ENCODE peak calls at places on chromosomes 3 and 15, in ten cellular contexts. One of them, this sample, is unnamed. For H3K9me3, the result is how much of the 10 kb centered on the place peaks cover.

GRCh38 chr15:71444032-71444810 is 328.9 kb downstream of the THSD4 start:
- DNase-seq in adipocyte: no peak
- DNase-seq in mesenchymal stem cell: no peak
- DNase-seq in H9: no peak
- DNase-seq in CD8-positive, alpha-beta memory T cell: no peak
- DNase-seq in endodermal cell: no peak
- DNase-seq in AG04450: no peak
- DNase-seq in iPS DF 6.9: no peak
- DNase-seq in IMR-90: no peak
- DNase-seq in cardiac muscle cell: no peak
- DNase-seq in this sample: no peak

GRCh38 chr3:115931581-115931980 is 308.3 kb downstream of the GAP43 start:
- DNase-seq in CD8-positive, alpha-beta memory T cell: no peak
- DNase-seq in mesenchymal stem cell: no peak
- DNase-seq in iPS DF 6.9: no peak
- DNase-seq in cardiac muscle cell: no peak
- DNase-seq in endodermal cell: no peak
- DNase-seq in AG04450: no peak
- DNase-seq in H9: no peak
- DNase-seq in adipocyte: no peak
- DNase-seq in IMR-90: peak
- DNase-seq in this sample: no peak

GRCh38 chr3:134029734-134030381 is at the start of gene SLCO2A1:
- DNase-seq in cardiac muscle cell: peak
- DNase-seq in H9: peak
- DNase-seq in adipocyte: peak
- DNase-seq in iPS DF 6.9: no peak
- DNase-seq in endodermal cell: peak
- DNase-seq in IMR-90: peak
- DNase-seq in CD8-positive, alpha-beta memory T cell: no peak
- DNase-seq in mesenchymal stem cell: peak
- DNase-seq in AG04450: no peak
- DNase-seq in this sample: peak

GRCh38 chr15:51600114-51600513 is 22.5 kb downstream of the DMXL2 start:
- DNase-seq in H9: no peak
- DNase-seq in IMR-90: peak
- DNase-seq in mesenchymal stem cell: no peak
- DNase-seq in CD8-positive, alpha-beta memory T cell: no peak
- DNase-seq in cardiac muscle cell: no peak
- DNase-seq in endodermal cell: no peak
- DNase-seq in iPS DF 6.9: no peak
- DNase-seq in adipocyte: no peak
- DNase-seq in AG04450: no peak
- DNase-seq in this sample: no peak

GRCh38 chr3:45778761-45779201 is 17.6 kb downstream of the SLC6A20 start:
- DNase-seq in endodermal cell: peak
- DNase-seq in CD8-positive, alpha-beta memory T cell: no peak
- DNase-seq in adipocyte: no peak
- DNase-seq in mesenchymal stem cell: no peak
- DNase-seq in cardiac muscle cell: no peak
- DNase-seq in iPS DF 6.9: no peak
- DNase-seq in IMR-90: no peak
- DNase-seq in AG04450: no peak
- DNase-seq in H9: peak
- DNase-seq in this sample: no peak

GRCh38 chr15:29633971-29634370 is 188.3 kb downstream of the TJP1 start:
- DNase-seq in endodermal cell: no peak
- DNase-seq in AG04450: no peak
- DNase-seq in IMR-90: no peak
- DNase-seq in cardiac muscle cell: no peak
- DNase-seq in CD8-positive, alpha-beta memory T cell: no peak
- DNase-seq in adipocyte: no peak
- DNase-seq in mesenchymal stem cell: no peak
- DNase-seq in H9: no peak
- DNase-seq in iPS DF 6.9: no peak
- DNase-seq in this sample: no peak

GRCh38 chr3:194386066-194386465 is 13.0 kb downstream of the GP5 start:
- DNase-seq in cardiac muscle cell: no peak
- DNase-seq in IMR-90: no peak
- DNase-seq in H9: no peak
- DNase-seq in endodermal cell: no peak
- DNase-seq in AG04450: no peak
- DNase-seq in iPS DF 6.9: no peak
- DNase-seq in mesenchymal stem cell: no peak
- DNase-seq in CD8-positive, alpha-beta memory T cell: no peak
- DNase-seq in adipocyte: no peak
- DNase-seq in this sample: no peak

GRCh38 chr3:58473275-58473674 is 18.6 kb upstream of the KCTD6 start:
- DNase-seq in AG04450: no peak
- DNase-seq in endodermal cell: peak
- DNase-seq in CD8-positive, alpha-beta memory T cell: no peak
- DNase-seq in IMR-90: no peak
- DNase-seq in cardiac muscle cell: no peak
- DNase-seq in adipocyte: no peak
- DNase-seq in iPS DF 6.9: no peak
- DNase-seq in H9: no peak
- DNase-seq in mesenchymal stem cell: no peak
- DNase-seq in this sample: no peak

GRCh38 chr3:67602816-67603215 is 51.6 kb downstream of the SUCLG2 start:
- DNase-seq in IMR-90: no peak
- DNase-seq in H9: no peak
- DNase-seq in AG04450: no peak
- DNase-seq in iPS DF 6.9: no peak
- DNase-seq in adipocyte: no peak
- DNase-seq in CD8-positive, alpha-beta memory T cell: no peak
- DNase-seq in mesenchymal stem cell: no peak
- DNase-seq in endodermal cell: no peak
- DNase-seq in cardiac muscle cell: no peak
- DNase-seq in this sample: no peak

GRCh38 chr3:67601919-67602608 is 52.3 kb downstream of the SUCLG2 start:
- DNase-seq in cardiac muscle cell: no peak
- DNase-seq in CD8-positive, alpha-beta memory T cell: no peak
- DNase-seq in H9: no peak
- DNase-seq in IMR-90: no peak
- DNase-seq in AG04450: no peak
- DNase-seq in iPS DF 6.9: no peak
- DNase-seq in adipocyte: no peak
- DNase-seq in mesenchymal stem cell: peak
- DNase-seq in endodermal cell: no peak
- DNase-seq in this sample: no peak

GRCh38 chr3:67601385-67601784 is 53.0 kb downstream of the SUCLG2 start:
- DNase-seq in mesenchymal stem cell: no peak
- DNase-seq in AG04450: no peak
- DNase-seq in IMR-90: no peak
- DNase-seq in adipocyte: peak
- DNase-seq in H9: no peak
- DNase-seq in CD8-positive, alpha-beta memory T cell: no peak
- DNase-seq in cardiac muscle cell: no peak
- DNase-seq in iPS DF 6.9: no peak
- DNase-seq in endodermal cell: no peak
- DNase-seq in this sample: no peak

GRCh38 chr3:67595424-67595823 is 59.0 kb downstream of the SUCLG2 start:
- DNase-seq in AG04450: no peak
- DNase-seq in CD8-positive, alpha-beta memory T cell: no peak
- DNase-seq in iPS DF 6.9: no peak
- DNase-seq in IMR-90: no peak
- DNase-seq in adipocyte: no peak
- DNase-seq in endodermal cell: no peak
- DNase-seq in cardiac muscle cell: no peak
- DNase-seq in H9: no peak
- DNase-seq in mesenchymal stem cell: no peak
- DNase-seq in this sample: no peak

DNA sequence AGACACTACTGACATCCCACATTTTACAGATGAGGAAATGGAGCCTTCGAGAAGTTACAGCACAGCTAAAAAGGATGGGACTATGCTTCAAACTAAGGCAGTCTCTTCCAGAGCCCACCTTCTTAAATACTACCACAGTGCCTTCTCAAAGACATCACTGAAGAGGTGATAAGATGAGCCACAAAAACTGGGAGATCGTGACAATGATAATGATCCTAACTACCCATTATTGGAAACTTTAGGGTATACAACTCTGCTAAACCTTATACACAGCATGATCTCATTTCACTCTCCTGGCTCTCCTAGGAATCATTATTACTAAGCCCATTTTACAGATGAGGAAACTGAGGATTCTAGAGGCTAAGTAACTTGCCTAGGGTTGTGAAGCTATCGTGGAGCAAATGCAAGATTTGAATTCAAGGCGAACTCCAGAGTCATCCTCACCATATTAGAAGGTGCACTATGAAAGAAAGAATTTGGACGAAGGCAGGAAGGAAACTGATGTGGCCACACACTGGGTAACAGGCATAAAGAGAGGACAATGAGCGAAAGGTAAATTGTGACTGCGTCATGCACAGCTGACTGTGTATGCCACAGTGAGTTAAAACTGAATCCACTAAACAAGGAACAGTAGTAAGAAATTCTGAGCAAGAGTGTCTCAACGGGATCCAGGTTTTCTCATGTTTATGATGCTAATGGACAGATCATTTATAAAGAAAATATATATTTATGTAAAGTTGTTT is 55.4 kb downstream of the SUCLG2 start:
- DNase-seq in iPS DF 6.9: no peak
- DNase-seq in AG04450: no peak
- DNase-seq in endodermal cell: no peak
- DNase-seq in CD8-positive, alpha-beta memory T cell: no peak
- DNase-seq in adipocyte: no peak
- DNase-seq in mesenchymal stem cell: no peak
- DNase-seq in H9: no peak
- DNase-seq in cardiac muscle cell: no peak
- DNase-seq in IMR-90: no peak
- DNase-seq in this sample: no peak
- H3K9me3 ChIP-seq in iPS DF 6.9: under half
- H3K9me3 ChIP-seq in AG04450: under half
- H3K9me3 ChIP-seq in endodermal cell: under half
- H3K9me3 ChIP-seq in CD8-positive, alpha-beta memory T cell: under half
- H3K9me3 ChIP-seq in adipocyte: under half
- H3K9me3 ChIP-seq in mesenchymal stem cell: under half
- H3K9me3 ChIP-seq in H9: under half
- H3K9me3 ChIP-seq in cardiac muscle cell: under half
- H3K9me3 ChIP-seq in IMR-90: under half
- H3K9me3 ChIP-seq in this sample: under half

DNA sequence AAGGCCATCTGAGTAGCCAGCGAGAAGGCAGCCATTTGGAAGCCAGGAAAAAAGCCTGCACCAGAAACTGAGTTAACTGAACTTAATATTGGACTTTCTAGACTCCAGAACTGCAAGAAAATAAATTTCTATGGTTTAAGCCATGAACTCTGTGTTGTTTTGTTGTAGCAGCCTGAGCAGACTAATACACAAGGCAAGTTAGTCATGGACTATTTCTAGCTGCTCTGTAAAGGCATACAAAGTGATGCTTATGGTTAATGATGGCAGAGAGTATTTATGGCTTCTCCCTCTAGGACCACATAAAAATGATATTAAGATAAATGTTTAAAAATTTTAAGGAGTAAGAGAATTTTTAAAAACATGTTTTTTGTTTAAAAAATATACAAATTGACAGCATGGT is 37.1 kb downstream of the PROS1 start:
- DNase-seq in iPS DF 6.9: no peak
- DNase-seq in cardiac muscle cell: no peak
- DNase-seq in CD8-positive, alpha-beta memory T cell: no peak
- DNase-seq in endodermal cell: no peak
- DNase-seq in AG04450: no peak
- DNase-seq in adipocyte: no peak
- DNase-seq in mesenchymal stem cell: no peak
- DNase-seq in IMR-90: no peak
- DNase-seq in H9: no peak
- DNase-seq in this sample: no peak
- H3K9me3 ChIP-seq in iPS DF 6.9: under half
- H3K9me3 ChIP-seq in cardiac muscle cell: under half
- H3K9me3 ChIP-seq in CD8-positive, alpha-beta memory T cell: under half
- H3K9me3 ChIP-seq in endodermal cell: under half
- H3K9me3 ChIP-seq in AG04450: under half
- H3K9me3 ChIP-seq in adipocyte: under half
- H3K9me3 ChIP-seq in mesenchymal stem cell: under half
- H3K9me3 ChIP-seq in IMR-90: under half
- H3K9me3 ChIP-seq in H9: under half
- H3K9me3 ChIP-seq in this sample: under half

DNA sequence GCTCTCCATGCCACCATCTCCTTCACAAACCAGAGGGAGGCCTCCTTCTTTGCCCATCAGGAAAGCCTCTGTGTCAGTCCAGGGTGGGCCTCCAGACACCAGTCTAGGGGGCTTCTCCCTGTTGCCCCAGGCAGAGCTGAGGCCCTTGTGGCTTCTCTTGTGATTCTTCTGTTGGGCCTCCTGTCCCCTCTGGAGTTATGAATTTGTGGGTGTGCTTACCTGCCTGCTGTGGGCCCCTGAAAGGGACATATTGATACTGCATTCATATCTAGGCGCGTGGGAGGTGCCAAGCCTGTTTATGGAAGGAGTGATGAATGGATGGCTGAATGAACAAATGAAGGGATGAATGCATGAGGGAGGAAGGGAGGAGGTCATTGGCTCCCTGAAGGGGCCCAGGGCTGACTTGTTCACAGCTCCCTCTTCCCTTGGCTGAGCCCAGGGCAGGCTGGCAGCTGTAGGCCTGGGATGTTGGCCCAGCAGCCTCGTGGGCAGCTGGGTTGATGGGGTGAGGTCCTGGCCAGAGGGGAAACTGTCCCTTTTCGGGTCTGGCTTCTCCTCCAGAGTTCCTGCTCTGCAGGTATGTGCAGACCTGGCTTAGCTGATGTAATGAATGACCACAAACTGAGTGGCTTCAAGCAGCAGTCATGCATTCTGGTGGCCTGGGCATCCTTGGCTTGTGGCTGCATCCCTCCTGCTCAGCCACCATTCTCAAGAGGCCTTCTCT is 195.4 kb downstream of the GOLGA6L6 start:
- DNase-seq in iPS DF 6.9: no peak
- DNase-seq in AG04450: no peak
- DNase-seq in endodermal cell: no peak
- DNase-seq in mesenchymal stem cell: no peak
- DNase-seq in H9: peak
- DNase-seq in IMR-90: no peak
- DNase-seq in cardiac muscle cell: no peak
- DNase-seq in adipocyte: no peak
- DNase-seq in CD8-positive, alpha-beta memory T cell: peak
- DNase-seq in this sample: no peak
- H3K9me3 ChIP-seq in iPS DF 6.9: half or more
- H3K9me3 ChIP-seq in AG04450: half or more
- H3K9me3 ChIP-seq in endodermal cell: half or more
- H3K9me3 ChIP-seq in mesenchymal stem cell: under half
- H3K9me3 ChIP-seq in H9: half or more
- H3K9me3 ChIP-seq in IMR-90: half or more
- H3K9me3 ChIP-seq in cardiac muscle cell: under half
- H3K9me3 ChIP-seq in adipocyte: under half
- H3K9me3 ChIP-seq in CD8-positive, alpha-beta memory T cell: under half
- H3K9me3 ChIP-seq in this sample: under half

DNA sequence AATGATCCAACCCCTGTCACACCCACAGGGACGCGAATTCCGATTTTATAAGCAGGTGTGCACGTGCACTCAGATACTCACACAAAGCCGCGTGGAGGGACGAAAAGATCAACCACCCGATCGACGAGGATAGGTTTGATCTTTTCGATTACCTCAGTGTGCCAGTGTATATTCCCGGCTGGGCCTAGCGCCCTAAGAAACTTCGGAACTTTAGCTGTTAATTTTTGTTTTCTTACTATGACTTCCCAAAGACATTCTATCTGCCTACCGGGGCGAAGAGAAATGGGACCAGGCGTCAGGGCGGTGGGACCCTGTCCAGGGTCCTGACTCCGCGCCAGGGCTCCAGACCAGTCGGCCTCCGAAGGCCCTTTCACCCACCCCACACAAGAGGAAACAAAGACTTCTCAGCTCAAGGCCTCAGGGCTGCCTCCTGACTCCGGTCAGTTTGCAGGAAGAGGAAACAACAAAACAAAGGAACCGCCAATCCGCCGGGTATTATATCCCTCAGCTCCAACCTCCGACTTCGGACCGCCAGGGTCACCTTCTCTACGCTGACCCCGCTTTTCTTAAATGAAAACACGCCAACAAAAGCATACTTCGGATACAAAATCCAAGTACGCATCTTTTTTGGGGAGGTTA is 6.8 kb downstream of the ONECUT1 start:
- DNase-seq in IMR-90: no peak
- DNase-seq in mesenchymal stem cell: no peak
- DNase-seq in endodermal cell: peak
- DNase-seq in CD8-positive, alpha-beta memory T cell: no peak
- DNase-seq in cardiac muscle cell: peak
- DNase-seq in AG04450: no peak
- DNase-seq in iPS DF 6.9: no peak
- DNase-seq in H9: peak
- DNase-seq in adipocyte: no peak
- DNase-seq in this sample: no peak
- H3K9me3 ChIP-seq in IMR-90: under half
- H3K9me3 ChIP-seq in mesenchymal stem cell: under half
- H3K9me3 ChIP-seq in endodermal cell: under half
- H3K9me3 ChIP-seq in CD8-positive, alpha-beta memory T cell: under half
- H3K9me3 ChIP-seq in cardiac muscle cell: under half
- H3K9me3 ChIP-seq in AG04450: under half
- H3K9me3 ChIP-seq in iPS DF 6.9: under half
- H3K9me3 ChIP-seq in H9: under half
- H3K9me3 ChIP-seq in adipocyte: under half
- H3K9me3 ChIP-seq in this sample: under half